ENCODE peak calls at places on chromosome 3, in four cellular contexts. G, C, I and F are unnamed samples.

GRCh38 chr3:141237701-141238521 is 6.3 kb downstream of the PXYLP1 start:
- DNase-seq in G (peak; percentile 76), I (no peak), C (no peak), F (peak; percentile 49)

GRCh38 chr3:106826861-106827311 is 550.4 kb upstream of the CCDC54 start:
- DNase-seq in I (no peak), G (no peak), C (no peak), F (no peak)

GRCh38 chr3:118842147-118842863 is 192.3 kb downstream of the IGSF11 start:
- DNase-seq in C (no peak), G (no peak), I (no peak), F (no peak)

GRCh38 chr3:59692117-59692516 is 642.3 kb upstream of the CFAP20DC start:
- DNase-seq in C (no peak), I (no peak), G (no peak), F (no peak)

GRCh38 chr3:54034971-54035370 is 87.4 kb upstream of the CACNA2D3 start:
- DNase-seq in C (no peak), G (no peak), I (no peak), F (no peak)

GRCh38 chr3:171460226-171461086 is at the start of gene TNIK:
- DNase-seq in G (peak; percentile 94), C (peak; percentile 92), I (peak; percentile 98), F (peak; percentile 93)

GRCh38 chr3:171566803-171567422 is 106.7 kb upstream of the TNIK start:
- DNase-seq in C (peak; percentile 66), G (no peak), I (no peak), F (no peak)

GRCh38 chr3:155232605-155233004 is 60.9 kb downstream of the STRIT1 start:
- DNase-seq in G (peak; percentile 59), C (peak; percentile 38), I (no peak), F (peak; percentile 22)

GRCh38 chr3:56801597-56802410 is at the start of gene ARHGEF3:
- DNase-seq in I (peak; percentile 93), G (peak; percentile 88), C (peak; percentile 95), F (peak; percentile 82)

GRCh38 chr3:98784666-98785600 is 21.8 kb downstream of the ST3GAL6 start:
- DNase-seq in C (no peak), I (no peak), G (no peak), F (no peak)

GRCh38 chr3:177551431-177551836 is 354.2 kb upstream of the TBL1XR1 start:
- DNase-seq in G (no peak), I (peak; percentile 63), C (no peak), F (no peak)

GRCh38 chr3:73069775-73070444 is 8.5 kb downstream of the EBLN2 start:
- DNase-seq in G (no peak), I (no peak), C (no peak), F (no peak)

GRCh38 chr3:480070-480469 is 283.5 kb downstream of the CHL1 start:
- DNase-seq in G (no peak), I (no peak), C (no peak), F (no peak)

GRCh38 chr3:106305127-106305526 is 436.3 kb upstream of the CBLB start:
- DNase-seq in C (no peak), I (no peak), G (no peak), F (no peak)

GRCh38 chr3:174949523-174949922 is 90.4 kb downstream of the NAALADL2 start:
- DNase-seq in C (no peak), G (no peak), I (no peak), F (no peak)

GRCh38 chr3:150391200-150391599 is 16.9 kb upstream of the TSC22D2 start:
- DNase-seq in C (no peak), G (no peak), I (no peak), F (no peak)

GRCh38 chr3:193960485-193961172 is 175.3 kb upstream of the HES1 start:
- DNase-seq in C (peak; percentile 78), I (peak; percentile 77), G (no peak), F (peak; percentile 37)

GRCh38 chr3:183800221-183800863 is 25.0 kb downstream of the MAP6D1 start:
- DNase-seq in G (no peak), I (peak; percentile 14), C (no peak), F (no peak)

GRCh38 chr3:163622384-163622783 is 1455.9 kb downstream of the SI start:
- DNase-seq in C (peak; percentile 27), G (no peak), I (no peak), F (peak; percentile 60)

GRCh38 chr3:188421151-188421821 is 267.3 kb downstream of the LPP start:
- DNase-seq in I (no peak), C (no peak), G (no peak), F (no peak)

GRCh38 chr3:157142315-157142714 is 17.6 kb downstream of the CCNL1 start:
- DNase-seq in G (no peak), I (no peak), C (no peak), F (no peak)

GRCh38 chr3:169104541-169104940 is 559.0 kb downstream of the MECOM start:
- DNase-seq in C (no peak), I (no peak), G (no peak), F (no peak)

GRCh38 chr3:196131921-196132320 is 50.0 kb upstream of the TFRC start:
- DNase-seq in G (no peak), C (no peak), I (no peak), F (no peak)

GRCh38 chr3:102143536-102143935 is 291.3 kb upstream of the ZPLD1 start:
- DNase-seq in I (no peak), C (no peak), G (no peak), F (no peak)

GRCh38 chr3:15513810-15514662 is 7.5 kb downstream of the COLQ start:
- DNase-seq in C (no peak), I (no peak), G (no peak), F (no peak)

GRCh38 chr3:123660900-123661299 is 76.0 kb upstream of the HACD2 start:
- DNase-seq in I (peak; percentile 87), C (peak; percentile 80), G (peak; percentile 92), F (peak; percentile 81)

GRCh38 chr3:195908439-195909293 is at the start of gene TNK2:
- DNase-seq in G (no peak), C (peak; percentile 63), I (peak; percentile 70), F (no peak)

GRCh38 chr3:126649556-126650092 is 5.3 kb downstream of the TXNRD3 start:
- DNase-seq in I (no peak), G (no peak), C (no peak), F (no peak)

GRCh38 chr3:143207338-143207961 is 87.9 kb downstream of the CHST2 start:
- DNase-seq in G (no peak), C (no peak), I (no peak), F (no peak)

GRCh38 chr3:146625117-146625775 is 20.1 kb upstream of the PLSCR5 start:
- DNase-seq in C (no peak), I (no peak), G (no peak), F (no peak)

GRCh38 chr3:120071259-120071658 is 23.0 kb downstream of the GSK3B start:
- DNase-seq in I (no peak), G (no peak), C (no peak), F (no peak)

GRCh38 chr3:172522871-172523818 is at the start of gene TNFSF10:
- DNase-seq in I (peak; percentile 93), C (peak; percentile 60), G (peak; percentile 63), F (no peak)

DNA sequence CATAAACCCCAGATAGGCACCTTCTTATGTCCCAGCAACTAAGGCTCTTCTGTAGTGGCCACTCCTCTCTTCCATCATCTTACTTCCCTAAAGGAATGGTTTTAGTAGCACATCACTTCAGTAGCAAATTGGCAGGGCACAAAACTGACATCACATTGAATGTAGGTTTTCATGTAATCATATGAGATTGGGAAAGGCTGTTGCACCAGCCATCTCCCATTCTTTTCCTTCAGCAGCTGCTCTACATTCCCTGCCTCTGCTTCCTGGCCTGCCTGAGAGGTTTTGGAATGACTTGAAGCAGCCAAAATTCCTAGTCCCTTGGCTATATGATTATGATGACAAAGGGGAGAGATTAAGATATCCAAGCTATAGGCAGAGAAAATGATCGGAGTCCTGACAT is 36.5 kb downstream of the NSUN3 start:
- DNase-seq in G (no peak), C (no peak), I (no peak), F (no peak)
- H3K36me3 ChIP-seq in G (peaks cover 86% of the 10 kb centered on the region), C (no peaks in the 10 kb centered on the region), I (peaks cover 56% of the 10 kb centered on the region), F (peaks cover 16% of the 10 kb centered on the region)

GRCh38 chr3:112769624-112770023 is 77.0 kb downstream of the CD200R1L start:
- DNase-seq in I (no peak), G (no peak), C (no peak), F (no peak)

GRCh38 chr3:112770026-112770626 is 76.5 kb downstream of the CD200R1L start:
- DNase-seq in C (peak; percentile 17), G (peak; percentile 51), I (peak; percentile 54), F (peak; percentile 48)

GRCh38 chr3:112767777-112768176 is 78.9 kb downstream of the CD200R1L start:
- DNase-seq in C (no peak), I (no peak), G (no peak), F (no peak)

GRCh38 chr3:112773864-112774263 is 72.8 kb downstream of the CD200R1L start:
- DNase-seq in G (no peak), I (peak; percentile 73), C (no peak), F (no peak)

GRCh38 chr3:112770907-112771306 is 75.8 kb downstream of the CD200R1L start:
- DNase-seq in G (no peak), C (no peak), I (no peak), F (no peak)
- H3K4me1 ChIP-seq in G (no peaks in the 10 kb centered on the region), C (no peaks in the 10 kb centered on the region), I (no peaks in the 10 kb centered on the region), F (no peaks in the 10 kb centered on the region)

GRCh38 chr3:185824467-185825378 is at the start of gene IGF2BP2:
- DNase-seq in I (peak; percentile 88), C (peak; percentile 95), G (peak; percentile 74), F (peak; percentile 52)
- TF ChIP-seq CTCF in I (peak; percentile 54), C (peak; percentile 3), G (peak; percentile 24), F (no peak)

GRCh38 chr3:47416041-47416440 is 35.2 kb downstream of the PTPN23 start:
- DNase-seq in G (no peak), I (no peak), C (no peak), F (no peak)
- H3K36me3 ChIP-seq in G (peaks cover 88% of the 10 kb centered on the region), I (peaks cover 90% of the 10 kb centered on the region), C (no peaks in the 10 kb centered on the region), F (peaks cover 35% of the 10 kb centered on the region)

GRCh38 chr3:21913791-21914190 is 162.8 kb upstream of the ZNF385D start:
- DNase-seq in G (no peak), C (no peak), I (no peak), F (no peak)
- H3K4me1 ChIP-seq in G (peaks cover 10% of the 10 kb centered on the region), C (no peaks in the 10 kb centered on the region), I (no peaks in the 10 kb centered on the region), F (no peaks in the 10 kb centered on the region)

GRCh38 chr3:197302033-197302432 is 3.6 kb upstream of the DLG1 start:
- DNase-seq in I (no peak), C (no peak), G (no peak), F (no peak)

GRCh38 chr3:197305854-197306253 is 7.4 kb upstream of the DLG1 start:
- DNase-seq in C (no peak), G (no peak), I (no peak), F (no peak)

GRCh38 chr3:197300361-197300760 is 1.9 kb upstream of the DLG1 start:
- DNase-seq in G (no peak), I (no peak), C (no peak), F (no peak)

GRCh38 chr3:197303452-197303851 is 5.0 kb upstream of the DLG1 start:
- DNase-seq in I (no peak), G (no peak), C (no peak), F (no peak)

GRCh38 chr3:197302696-197303341 is 4.4 kb upstream of the DLG1 start:
- DNase-seq in I (no peak), C (peak; percentile 13), G (no peak), F (no peak)
- TF ChIP-seq CTCF in I (no peak), C (no peak), G (no peak), F (no peak)

GRCh38 chr3:42117175-42118008 is 26.2 kb downstream of the TRAK1 start:
- DNase-seq in I (peak; percentile 65), C (peak; percentile 61), G (peak; percentile 53), F (peak; percentile 29)
- H3K36me3 ChIP-seq in I (no peaks in the 10 kb centered on the region), C (no peaks in the 10 kb centered on the region), G (no peaks in the 10 kb centered on the region), F (no peaks in the 10 kb centered on the region)